ENCODE peak calls at places on chromosomes 3 and 15, in five cellular contexts. S is lung microvascular endothelial cell, C is erythroblast, I is hepatic stellate cell, K is nucleus accumbens. X is an unnamed sample.

GRCh38 chr3:78050276-78051080 is 1010.6 kb downstream of the ROBO2 start:
- DNase-seq in S (no peak), C (no peak), I (peak; percentile 3), K (no peak), X (no peak)

GRCh38 chr15:80246425-80246894 is 5.6 kb downstream of the CTXND1 start:
- DNase-seq in S (no peak), C (no peak), I (no peak), K (no peak), X (no peak)

GRCh38 chr15:96124436-96124835 is 206.1 kb upstream of the NR2F2 start:
- DNase-seq in S (no peak), C (no peak), I (no peak), K (no peak), X (no peak)

GRCh38 chr15:42077680-42078079 is 16.7 kb downstream of the PLA2G4D start:
- DNase-seq in S (no peak), C (no peak), I (no peak), K (no peak), X (no peak)

GRCh38 chr3:133744241-133744640 is 2.0 kb upstream of the TF start:
- DNase-seq in S (no peak), C (no peak), I (no peak), K (no peak), X (no peak)

GRCh38 chr15:43270113-43270665 is 3.5 kb upstream of the TGM5 start:
- DNase-seq in S (no peak), C (no peak), I (no peak), K (no peak), X (no peak)

GRCh38 chr3:38125305-38126120 is 11.4 kb downstream of the ACAA1 start:
- DNase-seq in S (no peak), C (no peak), I (no peak), K (no peak), X (no peak)

GRCh38 chr3:46192939-46193338 is 15.2 kb downstream of the CCR1 start:
- DNase-seq in S (no peak), C (no peak), I (no peak), K (no peak), X (no peak)

GRCh38 chr15:89526181-89526580 is 29.8 kb upstream of the RHCG start:
- DNase-seq in S (no peak), C (no peak), I (no peak), K (no peak), X (no peak)

GRCh38 chr3:113297281-113297680 is 85.9 kb downstream of the BOC start:
- DNase-seq in S (no peak), C (no peak), I (no peak), K (no peak), X (no peak)

GRCh38 chr3:43162573-43163084 is 56.8 kb upstream of the POMGNT2 start:
- DNase-seq in S (peak; percentile 31), C (no peak), I (no peak), K (no peak), X (no peak)

GRCh38 chr15:59410448-59410896 is 27.5 kb upstream of the FAM81A start:
- DNase-seq in S (no peak), C (no peak), I (no peak), K (no peak), X (no peak)

GRCh38 chr3:41991399-41991798 is 29.5 kb upstream of the ULK4 start:
- DNase-seq in S (no peak), C (no peak), I (no peak), K (no peak), X (no peak)

GRCh38 chr3:188439080-188439479 is 285.1 kb downstream of the LPP start:
- DNase-seq in S (peak; percentile 88), C (no peak), I (no peak), K (no peak), X (no peak)

GRCh38 chr15:57017024-57017423 is 98.6 kb downstream of the TCF12 start:
- DNase-seq in S (peak; percentile 54), C (peak; percentile 24), I (no peak), K (no peak), X (no peak)

GRCh38 chr3:9703736-9704342 is at the start of gene CPNE9:
- DNase-seq in S (no peak), C (no peak), I (no peak), K (no peak), X (no peak)

GRCh38 chr15:30941520-30941919 is 37.8 kb downstream of the FAN1 start:
- DNase-seq in S (no peak), C (no peak), I (no peak), K (no peak), X (no peak)

GRCh38 chr3:2535206-2535605 is 436.5 kb downstream of the CNTN4 start:
- DNase-seq in S (no peak), C (no peak), I (no peak), K (no peak), X (no peak)

GRCh38 chr3:193016437-193016887 is 98.8 kb upstream of the MB21D2 start:
- DNase-seq in S (no peak), C (no peak), I (no peak), K (no peak), X (no peak)

GRCh38 chr3:98734311-98734710 is 28.8 kb upstream of the ST3GAL6 start:
- DNase-seq in S (no peak), C (no peak), I (no peak), K (no peak), X (no peak)

GRCh38 chr15:93278006-93278405 is 189.0 kb upstream of the RGMA start:
- DNase-seq in S (no peak), C (no peak), I (no peak), K (no peak), X (no peak)

GRCh38 chr3:70519913-70520659 is 207.6 kb upstream of the MDFIC2 start:
- DNase-seq in S (peak; percentile 71), C (no peak), I (no peak), K (no peak), X (no peak)

GRCh38 chr3:103308921-103309320 is 874.1 kb downstream of the ZPLD1 start:
- DNase-seq in S (no peak), C (no peak), I (no peak), K (no peak), X (no peak)

GRCh38 chr15:77393471-77393840 is 26.4 kb downstream of the PEAK1 start:
- DNase-seq in S (no peak), C (no peak), I (no peak), K (no peak), X (no peak)

GRCh38 chr15:29774900-29775299 is 47.4 kb downstream of the TJP1 start:
- DNase-seq in S (no peak), C (no peak), I (no peak), K (no peak), X (no peak)

GRCh38 chr15:88015228-88015860 is 241.2 kb downstream of the NTRK3 start:
- DNase-seq in S (no peak), C (no peak), I (no peak), K (no peak), X (no peak)

GRCh38 chr3:65473746-65474145 is 565.0 kb downstream of the MAGI1 start:
- DNase-seq in S (no peak), C (no peak), I (no peak), K (no peak), X (peak; percentile 7)

GRCh38 chr3:140573011-140573410 is 104.9 kb upstream of the TRIM42 start:
- DNase-seq in S (no peak), C (no peak), I (no peak), K (no peak), X (no peak)

GRCh38 chr15:51366911-51367310 is 25.5 kb downstream of the GLDN start:
- DNase-seq in S (no peak), C (no peak), I (no peak), K (no peak), X (no peak)

GRCh38 chr3:157624801-157625200 is 121.6 kb upstream of the VEPH1 start:
- DNase-seq in S (no peak), C (no peak), I (no peak), K (no peak), X (no peak)

GRCh38 chr15:50973605-50974004 is 65.1 kb downstream of the AP4E1 start:
- DNase-seq in S (no peak), C (no peak), I (no peak), K (no peak), X (no peak)

GRCh38 chr15:76310470-76311070 is 699 bp downstream of the ETFA start:
- DNase-seq in S (peak; percentile 43), C (peak; percentile 71), I (peak; percentile 40), K (no peak), X (no peak)

GRCh38 chr3:177335728-177336127 is 138.4 kb upstream of the TBL1XR1 start:
- DNase-seq in S (peak; percentile 21), C (no peak), I (peak; percentile 17), K (no peak), X (no peak)

GRCh38 chr3:24963762-24964625 is 464.1 kb upstream of the RARB start:
- DNase-seq in S (peak; percentile 15), C (no peak), I (no peak), K (no peak), X (no peak)

X was measured in HS-27A.